ENCODE peak calls at places on chromosome 15, in five cellular contexts. One of them, this sample, is unnamed.

GRCh38 chr15:63801171-63801570 is 32.6 kb downstream of the HERC1 start:
- DNase-seq in GM13977: no peak
- DNase-seq in keratinocyte: no peak
- DNase-seq in retinal pigment epithelial cell: no peak
- DNase-seq in RWPE1: no peak
- DNase-seq in this sample: no peak

GRCh38 chr15:66820474-66821258 is 118.6 kb downstream of the SMAD6 start:
- DNase-seq in keratinocyte: no peak
- DNase-seq in retinal pigment epithelial cell: no peak
- DNase-seq in GM13977: no peak
- DNase-seq in RWPE1: no peak
- DNase-seq in this sample: no peak

GRCh38 chr15:88127477-88127799 is 129.1 kb downstream of the NTRK3 start:
- DNase-seq in GM13977: no peak
- DNase-seq in RWPE1: no peak
- DNase-seq in keratinocyte: no peak
- DNase-seq in retinal pigment epithelial cell: no peak
- DNase-seq in this sample: no peak

GRCh38 chr15:59137566-59137965 is 32.6 kb downstream of the CCNB2 start:
- DNase-seq in keratinocyte: no peak
- DNase-seq in RWPE1: no peak
- DNase-seq in GM13977: no peak
- DNase-seq in retinal pigment epithelial cell: no peak
- DNase-seq in this sample: no peak

GRCh38 chr15:60000113-60000823 is 3.8 kb upstream of the FOXB1 start:
- DNase-seq in keratinocyte: no peak
- DNase-seq in RWPE1: no peak
- DNase-seq in GM13977: peak
- DNase-seq in retinal pigment epithelial cell: no peak
- DNase-seq in this sample: peak

GRCh38 chr15:60179786-60180391 is 175.8 kb downstream of the FOXB1 start:
- DNase-seq in retinal pigment epithelial cell: peak
- DNase-seq in keratinocyte: peak
- DNase-seq in GM13977: peak
- DNase-seq in RWPE1: peak
- DNase-seq in this sample: peak

GRCh38 chr15:92611995-92612745 is 43.4 kb downstream of the FAM174B start:
- DNase-seq in retinal pigment epithelial cell: no peak
- DNase-seq in GM13977: peak
- DNase-seq in keratinocyte: no peak
- DNase-seq in RWPE1: no peak
- DNase-seq in this sample: no peak

GRCh38 chr15:68526269-68526668 is 52.5 kb upstream of the CORO2B start:
- DNase-seq in GM13977: peak
- DNase-seq in keratinocyte: no peak
- DNase-seq in RWPE1: peak
- DNase-seq in retinal pigment epithelial cell: no peak
- DNase-seq in this sample: no peak

GRCh38 chr15:38193496-38193895 is 59.1 kb upstream of the SPRED1 start:
- DNase-seq in retinal pigment epithelial cell: no peak
- DNase-seq in RWPE1: no peak
- DNase-seq in GM13977: no peak
- DNase-seq in keratinocyte: no peak
- DNase-seq in this sample: no peak

GRCh38 chr15:34994925-34995324 is 6.8 kb upstream of the ZNF770 start:
- DNase-seq in retinal pigment epithelial cell: no peak
- DNase-seq in RWPE1: no peak
- DNase-seq in keratinocyte: no peak
- DNase-seq in GM13977: no peak
- DNase-seq in this sample: no peak

GRCh38 chr15:99514306-99514705 is 51.5 kb upstream of the MEF2A start:
- DNase-seq in retinal pigment epithelial cell: no peak
- DNase-seq in RWPE1: no peak
- DNase-seq in keratinocyte: no peak
- DNase-seq in GM13977: no peak
- DNase-seq in this sample: no peak

GRCh38 chr15:26682765-26683164 is 90.1 kb downstream of the GABRB3 start:
- DNase-seq in RWPE1: no peak
- DNase-seq in retinal pigment epithelial cell: no peak
- DNase-seq in GM13977: no peak
- DNase-seq in keratinocyte: no peak
- DNase-seq in this sample: no peak

GRCh38 chr15:60390931-60391501 is 6.8 kb downstream of the ANXA2 start:
- DNase-seq in keratinocyte: peak
- DNase-seq in GM13977: no peak
- DNase-seq in retinal pigment epithelial cell: peak
- DNase-seq in RWPE1: peak
- DNase-seq in this sample: no peak

GRCh38 chr15:86735244-86736040 is 655.8 kb downstream of the AGBL1 start:
- DNase-seq in keratinocyte: no peak
- DNase-seq in RWPE1: peak
- DNase-seq in retinal pigment epithelial cell: no peak
- DNase-seq in GM13977: no peak
- DNase-seq in this sample: no peak

GRCh38 chr15:48759921-48760320 is 50.9 kb downstream of the CEP152 start:
- DNase-seq in retinal pigment epithelial cell: no peak
- DNase-seq in keratinocyte: peak
- DNase-seq in RWPE1: peak
- DNase-seq in GM13977: no peak
- DNase-seq in this sample: no peak

GRCh38 chr15:60905587-60905986 is 323.5 kb downstream of the RORA start:
- DNase-seq in retinal pigment epithelial cell: no peak
- DNase-seq in keratinocyte: no peak
- DNase-seq in GM13977: no peak
- DNase-seq in RWPE1: no peak
- DNase-seq in this sample: no peak

GRCh38 chr15:40873625-40874561 is at the start of gene RHOV:
- DNase-seq in keratinocyte: no peak
- DNase-seq in GM13977: peak
- DNase-seq in RWPE1: peak
- DNase-seq in retinal pigment epithelial cell: no peak
- DNase-seq in this sample: peak
- TF ChIP-seq CTCF in keratinocyte: peak
- TF ChIP-seq CTCF in GM13977: peak
- TF ChIP-seq CTCF in RWPE1: no peak
- TF ChIP-seq CTCF in retinal pigment epithelial cell: peak
- TF ChIP-seq CTCF in this sample: no peak

DNA sequence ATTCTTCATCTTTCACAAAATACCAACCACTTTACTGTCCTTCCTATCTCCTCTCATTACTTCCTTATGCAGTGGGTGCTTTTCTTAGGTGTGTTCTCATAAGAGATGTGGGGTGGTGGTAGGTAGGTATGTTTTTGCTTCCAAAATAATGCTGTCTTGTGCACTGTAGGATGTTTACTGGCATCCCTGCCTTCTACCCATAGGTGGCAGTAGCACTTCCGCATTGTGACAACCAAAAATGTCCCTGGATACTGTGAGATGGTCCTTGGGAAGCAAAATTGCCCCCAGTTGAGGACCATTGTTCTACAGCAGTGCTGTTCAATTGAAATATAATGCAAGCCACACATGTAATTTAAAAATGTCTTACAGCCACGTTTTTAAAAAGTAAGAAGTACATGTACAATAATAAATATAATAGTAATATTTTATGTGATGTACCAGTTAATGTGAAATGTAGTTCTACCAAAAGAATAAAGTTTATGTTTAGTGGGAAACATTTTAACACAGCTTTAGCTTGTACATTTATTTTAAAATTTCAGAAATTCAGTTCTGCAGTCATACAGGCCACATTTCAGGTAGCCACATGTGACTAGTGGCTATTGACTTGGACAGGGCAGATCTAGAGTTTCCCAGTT is 75.2 kb downstream of the NEO1 start:
- DNase-seq in retinal pigment epithelial cell: no peak
- DNase-seq in GM13977: peak
- DNase-seq in keratinocyte: peak
- DNase-seq in RWPE1: peak
- DNase-seq in this sample: peak
- TF ChIP-seq CTCF in retinal pigment epithelial cell: peak
- TF ChIP-seq CTCF in GM13977: peak
- TF ChIP-seq CTCF in keratinocyte: peak
- TF ChIP-seq CTCF in RWPE1: peak
- TF ChIP-seq CTCF in this sample: peak

DNA sequence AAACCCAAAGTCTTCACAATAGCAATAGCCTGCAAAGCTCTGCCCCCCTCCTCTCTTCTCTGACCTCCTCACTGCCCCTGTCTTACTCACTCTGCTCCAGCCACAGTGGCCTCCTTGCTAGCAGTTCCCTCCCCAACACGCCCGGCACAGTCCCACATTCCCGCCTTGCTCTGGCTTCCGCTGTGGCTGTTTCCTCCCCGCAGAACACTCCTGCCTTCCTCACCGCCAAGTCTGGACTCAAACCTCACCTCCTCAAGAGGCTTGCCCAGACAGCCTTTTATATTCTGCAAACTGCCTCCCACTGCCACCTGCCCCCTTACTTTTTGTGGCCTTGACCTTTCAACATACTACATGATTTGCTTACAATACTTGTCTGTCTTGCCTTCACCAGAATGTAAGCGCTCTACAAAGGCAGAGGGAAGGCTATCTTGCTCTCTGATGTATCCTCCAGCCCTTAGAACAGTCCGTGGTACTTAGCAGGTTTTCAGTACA is 406 bp upstream of the MPI start:
- DNase-seq in retinal pigment epithelial cell: no peak
- DNase-seq in RWPE1: no peak
- DNase-seq in GM13977: no peak
- DNase-seq in keratinocyte: no peak
- DNase-seq in this sample: peak
- TF ChIP-seq CTCF in retinal pigment epithelial cell: no peak
- TF ChIP-seq CTCF in RWPE1: no peak
- TF ChIP-seq CTCF in GM13977: no peak
- TF ChIP-seq CTCF in keratinocyte: no peak
- TF ChIP-seq CTCF in this sample: no peak

DNA sequence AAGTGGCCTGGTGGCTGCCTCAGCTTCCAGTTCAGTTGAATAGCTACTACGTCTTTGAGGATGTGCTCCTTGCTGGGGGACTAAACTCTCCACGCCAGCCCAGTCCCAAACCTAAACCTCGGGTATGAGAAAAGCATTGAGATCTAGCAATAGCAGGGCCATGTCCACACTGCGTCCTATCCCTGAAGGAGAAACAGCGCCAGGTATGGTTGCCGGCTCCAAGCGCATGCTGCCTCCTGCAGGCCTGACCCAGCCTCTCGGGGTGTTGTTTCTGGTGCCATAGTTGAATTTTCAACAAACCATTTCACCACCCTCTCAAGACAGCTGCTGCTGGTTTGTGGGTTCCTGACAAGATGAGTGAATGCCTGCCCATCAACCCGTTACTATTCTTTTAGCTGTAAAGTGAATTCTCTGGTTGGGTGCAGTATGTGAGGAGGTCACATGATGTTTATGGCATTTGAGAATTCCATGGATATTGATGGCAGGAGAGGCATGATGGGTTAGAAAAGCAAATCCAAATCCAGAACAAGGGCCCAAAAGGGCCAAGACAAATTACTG is 13.0 kb upstream of the SLC28A1 start:
- DNase-seq in keratinocyte: no peak
- DNase-seq in GM13977: no peak
- DNase-seq in retinal pigment epithelial cell: no peak
- DNase-seq in RWPE1: no peak
- DNase-seq in this sample: no peak
- TF ChIP-seq CTCF in keratinocyte: no peak
- TF ChIP-seq CTCF in GM13977: no peak
- TF ChIP-seq CTCF in retinal pigment epithelial cell: peak
- TF ChIP-seq CTCF in RWPE1: no peak
- TF ChIP-seq CTCF in this sample: no peak